ENCODE peak calls at places on chromosomes 13 and 19, in four cellular contexts. One of them, this sample, is unnamed. For H3K27me3 and H3K4me1, the result is how much of the 10 kb centered on the place peaks cover.

GRCh38 chr13:30841161-30841560 is 64.9 kb upstream of the MEDAG start:
- ATAC-seq in heart right ventricle: no peak
- ATAC-seq in right cardiac atrium: no peak
- ATAC-seq in HCT116: peak
- ATAC-seq in this sample: no peak

GRCh38 chr19:19502808-19503602 is 12.3 kb downstream of the TSSK6 start:
- ATAC-seq in heart right ventricle: no peak
- ATAC-seq in right cardiac atrium: no peak
- ATAC-seq in HCT116: no peak
- ATAC-seq in this sample: no peak

GRCh38 chr19:13212759-13213330 is 62.6 kb downstream of the IER2 start:
- ATAC-seq in heart right ventricle: peak
- ATAC-seq in right cardiac atrium: no peak
- ATAC-seq in HCT116: peak
- ATAC-seq in this sample: no peak

GRCh38 chr13:21138561-21138960 is 37.8 kb downstream of the SKA3 start:
- ATAC-seq in heart right ventricle: no peak
- ATAC-seq in right cardiac atrium: no peak
- ATAC-seq in HCT116: no peak
- ATAC-seq in this sample: no peak

GRCh38 chr19:37989855-37990254 is 82.8 kb downstream of the SIPA1L3 start:
- ATAC-seq in heart right ventricle: no peak
- ATAC-seq in right cardiac atrium: no peak
- ATAC-seq in HCT116: no peak
- ATAC-seq in this sample: no peak

GRCh38 chr13:33743438-33744368 is 74.2 kb upstream of the RFC3 start:
- ATAC-seq in heart right ventricle: no peak
- ATAC-seq in right cardiac atrium: no peak
- ATAC-seq in HCT116: no peak
- ATAC-seq in this sample: no peak

GRCh38 chr13:73970413-73971055 is 163.7 kb downstream of the KLF12 start:
- ATAC-seq in heart right ventricle: no peak
- ATAC-seq in right cardiac atrium: no peak
- ATAC-seq in HCT116: no peak
- ATAC-seq in this sample: no peak

GRCh38 chr13:109235901-109236300 is 550.5 kb downstream of the IRS2 start:
- ATAC-seq in heart right ventricle: no peak
- ATAC-seq in right cardiac atrium: peak
- ATAC-seq in HCT116: no peak
- ATAC-seq in this sample: no peak

GRCh38 chr13:20482275-20482761 is 43.3 kb downstream of the CRYL1 start:
- ATAC-seq in heart right ventricle: peak
- ATAC-seq in right cardiac atrium: peak
- ATAC-seq in HCT116: no peak
- ATAC-seq in this sample: peak

GRCh38 chr13:44879452-44880058 is 109.7 kb downstream of the NUFIP1 start:
- ATAC-seq in heart right ventricle: peak
- ATAC-seq in right cardiac atrium: peak
- ATAC-seq in HCT116: peak
- ATAC-seq in this sample: no peak

GRCh38 chr13:113732176-113732960 is 26.7 kb upstream of the TMEM255B start:
- ATAC-seq in heart right ventricle: no peak
- ATAC-seq in right cardiac atrium: no peak
- ATAC-seq in HCT116: no peak
- ATAC-seq in this sample: no peak

GRCh38 chr19:40303765-40304164 is 18.6 kb upstream of the AKT2 start:
- ATAC-seq in heart right ventricle: no peak
- ATAC-seq in right cardiac atrium: no peak
- ATAC-seq in HCT116: no peak
- ATAC-seq in this sample: no peak

GRCh38 chr13:33349314-33349995 is 63.9 kb upstream of the STARD13 start:
- ATAC-seq in heart right ventricle: peak
- ATAC-seq in right cardiac atrium: peak
- ATAC-seq in HCT116: peak
- ATAC-seq in this sample: peak

GRCh38 chr19:40225440-40226305 is 816 bp downstream of the CCNP start:
- ATAC-seq in heart right ventricle: no peak
- ATAC-seq in right cardiac atrium: no peak
- ATAC-seq in HCT116: no peak
- ATAC-seq in this sample: no peak

GRCh38 chr13:33110713-33111413 is 94.6 kb downstream of the KL start:
- ATAC-seq in heart right ventricle: peak
- ATAC-seq in right cardiac atrium: peak
- ATAC-seq in HCT116: no peak
- ATAC-seq in this sample: no peak

GRCh38 chr19:7197760-7198696 is 96.2 kb downstream of the INSR start:
- ATAC-seq in heart right ventricle: peak
- ATAC-seq in right cardiac atrium: peak
- ATAC-seq in HCT116: peak
- ATAC-seq in this sample: peak

GRCh38 chr13:21399741-21400140 is 59.4 kb downstream of the ZDHHC20 start:
- ATAC-seq in heart right ventricle: no peak
- ATAC-seq in right cardiac atrium: no peak
- ATAC-seq in HCT116: peak
- ATAC-seq in this sample: no peak

GRCh38 chr19:36973844-36974195 is 57.7 kb downstream of the ZNF568 start:
- ATAC-seq in heart right ventricle: peak
- ATAC-seq in right cardiac atrium: no peak
- ATAC-seq in HCT116: no peak
- ATAC-seq in this sample: no peak

GRCh38 chr13:49521216-49521615 is 25.5 kb downstream of the PHF11 start:
- ATAC-seq in heart right ventricle: peak
- ATAC-seq in right cardiac atrium: peak
- ATAC-seq in HCT116: no peak
- ATAC-seq in this sample: no peak

GRCh38 chr19:38291855-38292254 is 12.2 kb upstream of the C19orf33 start:
- ATAC-seq in heart right ventricle: no peak
- ATAC-seq in right cardiac atrium: no peak
- ATAC-seq in HCT116: peak
- ATAC-seq in this sample: no peak

GRCh38 chr19:3690551-3691371 is 9.5 kb downstream of the PIP5K1C start:
- ATAC-seq in heart right ventricle: no peak
- ATAC-seq in right cardiac atrium: no peak
- ATAC-seq in HCT116: no peak
- ATAC-seq in this sample: no peak

GRCh38 chr19:6887326-6887725 is at the start of gene ADGRE1:
- ATAC-seq in heart right ventricle: no peak
- ATAC-seq in right cardiac atrium: no peak
- ATAC-seq in HCT116: no peak
- ATAC-seq in this sample: no peak

GRCh38 chr13:94079876-94080275 is 399.6 kb downstream of the DCT start:
- ATAC-seq in heart right ventricle: no peak
- ATAC-seq in right cardiac atrium: no peak
- ATAC-seq in HCT116: no peak
- ATAC-seq in this sample: no peak

GRCh38 chr19:48492925-48493717 is 18.5 kb downstream of the LMTK3 start:
- ATAC-seq in heart right ventricle: peak
- ATAC-seq in right cardiac atrium: peak
- ATAC-seq in HCT116: peak
- ATAC-seq in this sample: peak

GRCh38 chr19:33654840-33655508 is 33.2 kb downstream of the CHST8 start:
- ATAC-seq in heart right ventricle: no peak
- ATAC-seq in right cardiac atrium: no peak
- ATAC-seq in HCT116: no peak
- ATAC-seq in this sample: no peak

GRCh38 chr13:40383132-40383531 is 283.3 kb downstream of the FOXO1 start:
- ATAC-seq in heart right ventricle: peak
- ATAC-seq in right cardiac atrium: peak
- ATAC-seq in HCT116: no peak
- ATAC-seq in this sample: no peak

GRCh38 chr19:15288146-15288963 is 44.0 kb downstream of the BRD4 start:
- ATAC-seq in heart right ventricle: peak
- ATAC-seq in right cardiac atrium: peak
- ATAC-seq in HCT116: no peak
- ATAC-seq in this sample: peak

GRCh38 chr13:32209670-32210069 is 105.5 kb downstream of the ZAR1L start:
- ATAC-seq in heart right ventricle: peak
- ATAC-seq in right cardiac atrium: peak
- ATAC-seq in HCT116: no peak
- ATAC-seq in this sample: no peak

GRCh38 chr19:22428299-22428913 is 6.3 kb upstream of the ZNF98 start:
- ATAC-seq in heart right ventricle: peak
- ATAC-seq in right cardiac atrium: no peak
- ATAC-seq in HCT116: no peak
- ATAC-seq in this sample: no peak

GRCh38 chr19:22422220-22422619 is at the start of gene ZNF98:
- ATAC-seq in heart right ventricle: peak
- ATAC-seq in right cardiac atrium: peak
- ATAC-seq in HCT116: no peak
- ATAC-seq in this sample: peak

GRCh38 chr19:22426901-22427300 is 4.8 kb upstream of the ZNF98 start:
- ATAC-seq in heart right ventricle: no peak
- ATAC-seq in right cardiac atrium: no peak
- ATAC-seq in HCT116: no peak
- ATAC-seq in this sample: no peak

GRCh38 chr19:22421797-22422196 is 349 bp downstream of the ZNF98 start:
- ATAC-seq in heart right ventricle: peak
- ATAC-seq in right cardiac atrium: no peak
- ATAC-seq in HCT116: no peak
- ATAC-seq in this sample: no peak

DNA sequence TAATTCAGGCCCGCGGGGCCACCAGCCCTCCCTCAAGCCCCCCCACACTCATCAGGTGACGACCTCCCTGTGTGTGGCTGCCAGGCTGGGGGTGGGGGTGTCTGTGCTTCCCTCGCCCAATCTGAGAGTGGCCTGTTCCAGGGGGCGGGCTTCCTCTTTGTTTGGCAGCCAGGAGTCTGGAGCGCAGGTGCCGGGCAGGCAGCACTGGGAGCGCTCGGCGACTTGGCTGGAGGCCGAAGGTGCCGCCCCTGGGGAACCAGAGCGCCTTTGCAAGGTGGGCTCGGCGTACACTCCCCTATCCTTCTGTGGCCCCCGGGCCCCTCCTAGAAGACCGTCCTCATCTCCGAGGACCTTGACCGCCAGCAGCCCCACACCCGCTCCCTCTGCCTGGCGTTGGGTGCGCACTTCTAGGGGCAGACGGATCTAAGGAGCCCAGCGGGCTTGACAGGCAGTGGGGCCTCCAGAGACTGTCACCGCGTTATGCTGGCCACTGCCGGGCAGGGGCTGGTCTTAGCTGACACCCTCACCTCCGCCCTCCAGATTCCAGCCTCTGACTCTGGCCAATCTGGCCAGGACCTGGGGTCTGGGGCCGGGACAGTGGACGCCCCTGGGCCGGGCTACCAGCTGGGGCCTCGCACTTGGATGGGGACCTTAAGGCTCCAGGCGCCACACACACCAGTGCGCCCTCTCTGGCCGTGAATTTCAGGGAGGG is 5.6 kb upstream of the ZNF98 start:
- ATAC-seq in heart right ventricle: peak
- ATAC-seq in right cardiac atrium: peak
- ATAC-seq in HCT116: no peak
- ATAC-seq in this sample: peak
- H3K4me3 ChIP-seq in heart right ventricle: peak
- H3K4me3 ChIP-seq in right cardiac atrium: no peak
- H3K4me3 ChIP-seq in HCT116: no peak
- H3K4me3 ChIP-seq in this sample: no peak

GRCh38 chr19:29542776-29543175 is 17.0 kb downstream of the VSTM2B start:
- ATAC-seq in heart right ventricle: no peak
- ATAC-seq in right cardiac atrium: no peak
- ATAC-seq in HCT116: no peak
- ATAC-seq in this sample: no peak
- H3K27me3 ChIP-seq in heart right ventricle: under half
- H3K27me3 ChIP-seq in right cardiac atrium: under half
- H3K27me3 ChIP-seq in HCT116: under half
- H3K27me3 ChIP-seq in this sample: under half

DNA sequence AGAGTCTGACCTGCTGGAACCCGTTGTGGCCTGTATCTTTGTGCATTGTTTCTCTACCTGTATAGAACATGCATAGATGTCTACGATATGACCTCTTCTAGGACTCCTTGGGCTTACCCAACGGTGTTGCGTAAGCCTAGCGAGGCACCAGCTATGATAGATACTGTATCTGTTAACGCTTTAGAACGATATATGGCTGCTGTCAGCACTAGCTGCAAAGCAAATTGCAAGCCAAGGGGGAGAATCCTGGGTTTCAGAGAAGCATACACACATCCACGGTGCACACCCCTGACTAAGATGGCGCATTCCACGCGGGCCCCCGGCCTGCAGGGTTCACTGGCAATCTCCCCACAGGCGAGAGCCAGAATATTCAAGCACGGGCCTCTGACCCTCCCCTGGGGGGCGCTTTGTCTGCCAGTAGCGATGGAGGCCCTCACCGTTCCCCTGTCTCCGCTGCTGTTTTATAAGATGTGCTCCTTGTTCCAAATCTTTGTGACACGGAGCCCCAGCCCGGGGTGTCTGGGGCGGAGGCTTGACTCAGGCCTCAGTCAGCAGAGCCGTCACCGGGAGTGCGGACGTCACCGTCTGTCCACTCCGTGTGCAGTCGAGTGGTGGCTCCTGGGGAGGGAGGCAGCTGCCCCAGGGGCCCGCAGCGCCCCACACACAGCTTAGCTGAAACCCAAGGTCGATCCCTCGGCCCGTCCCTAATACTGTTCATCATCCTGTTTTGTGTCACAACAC is 12.9 kb upstream of the RPS15 start:
- ATAC-seq in heart right ventricle: no peak
- ATAC-seq in right cardiac atrium: no peak
- ATAC-seq in HCT116: no peak
- ATAC-seq in this sample: no peak
- H3K4me1 ChIP-seq in heart right ventricle: under half
- H3K4me1 ChIP-seq in right cardiac atrium: under half
- H3K4me1 ChIP-seq in HCT116: under half
- H3K4me1 ChIP-seq in this sample: under half

GRCh38 chr19:49691243-49692101 is 556 bp downstream of the CPT1C start:
- ATAC-seq in heart right ventricle: peak
- ATAC-seq in right cardiac atrium: peak
- ATAC-seq in HCT116: no peak
- ATAC-seq in this sample: peak

GRCh38 chr19:49689133-49690072 is at the start of gene ADM5:
- ATAC-seq in heart right ventricle: peak
- ATAC-seq in right cardiac atrium: peak
- ATAC-seq in HCT116: peak
- ATAC-seq in this sample: peak

GRCh38 chr19:49690656-49691242 is at the start of gene CPT1C:
- ATAC-seq in heart right ventricle: peak
- ATAC-seq in right cardiac atrium: peak
- ATAC-seq in HCT116: peak
- ATAC-seq in this sample: peak

GRCh38 chr19:49690073-49690655 is 752 bp upstream of the CPT1C start:
- ATAC-seq in heart right ventricle: peak
- ATAC-seq in right cardiac atrium: peak
- ATAC-seq in HCT116: peak
- ATAC-seq in this sample: peak

DNA sequence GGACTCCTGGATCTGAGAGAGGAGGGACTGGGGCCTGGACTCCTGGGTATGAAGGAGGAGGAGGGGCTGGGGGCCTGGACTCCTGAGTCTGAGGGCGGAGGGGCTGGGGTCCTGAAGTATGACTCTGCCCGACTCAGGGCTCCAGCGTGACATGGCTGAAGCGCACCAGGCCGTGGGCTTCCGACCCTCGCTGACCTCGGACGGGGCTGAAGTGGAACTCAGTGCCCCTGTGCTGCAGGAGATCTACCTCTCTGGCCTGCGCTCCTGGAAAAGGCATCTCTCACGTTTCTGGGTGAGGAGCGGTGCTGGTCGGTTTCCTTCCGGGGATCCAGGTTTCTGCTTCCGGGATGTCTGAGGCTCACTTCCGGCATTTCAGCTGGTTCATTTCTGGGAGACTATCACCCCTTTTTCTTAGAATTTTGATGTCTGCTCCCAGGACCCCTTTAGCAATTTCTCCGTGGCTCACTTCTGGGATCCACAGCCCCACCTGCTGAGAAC is 1.2 kb downstream of the CPT1C start:
- ATAC-seq in heart right ventricle: no peak
- ATAC-seq in right cardiac atrium: no peak
- ATAC-seq in HCT116: no peak
- ATAC-seq in this sample: no peak
- H3K4me3 ChIP-seq in heart right ventricle: no peak
- H3K4me3 ChIP-seq in right cardiac atrium: no peak
- H3K4me3 ChIP-seq in HCT116: no peak
- H3K4me3 ChIP-seq in this sample: no peak